ENCODE peak calls at places on chromosomes 4 and X, in four cellular contexts. One of them, this sample, is unnamed.

GRCh38 chrX:45781901-45782553 is 581.4 kb upstream of the DIPK2B start:
- DNase-seq in activated CD4-positive, alpha-beta memory T cell treated with anti-CD3 and anti-CD28 coated beads, Interleukin-2, amount 10 ng/mL, durations not matched to agents 7 days and 5 days: no peak
- DNase-seq in substantia nigra: no peak
- DNase-seq in mammary epithelial cell: peak
- DNase-seq in this sample: peak

GRCh38 chr4:105182211-105182610 is 35.5 kb downstream of the TET2 start:
- DNase-seq in substantia nigra: no peak
- DNase-seq in activated CD4-positive, alpha-beta memory T cell treated with anti-CD3 and anti-CD28 coated beads, Interleukin-2, amount 10 ng/mL, durations not matched to agents 7 days and 5 days: no peak
- DNase-seq in mammary epithelial cell: peak
- DNase-seq in this sample: no peak

GRCh38 chr4:82913305-82913704 is 12.8 kb downstream of the THAP9 start:
- DNase-seq in mammary epithelial cell: no peak
- DNase-seq in activated CD4-positive, alpha-beta memory T cell treated with anti-CD3 and anti-CD28 coated beads, Interleukin-2, amount 10 ng/mL, durations not matched to agents 7 days and 5 days: no peak
- DNase-seq in substantia nigra: no peak
- DNase-seq in this sample: no peak

GRCh38 chr4:121692261-121692660 is 4.5 kb downstream of the ANXA5 start:
- DNase-seq in substantia nigra: no peak
- DNase-seq in activated CD4-positive, alpha-beta memory T cell treated with anti-CD3 and anti-CD28 coated beads, Interleukin-2, amount 10 ng/mL, durations not matched to agents 7 days and 5 days: no peak
- DNase-seq in mammary epithelial cell: no peak
- DNase-seq in this sample: peak

GRCh38 chr4:76674995-76675394 is 222.9 kb downstream of the SOWAHB start:
- DNase-seq in activated CD4-positive, alpha-beta memory T cell treated with anti-CD3 and anti-CD28 coated beads, Interleukin-2, amount 10 ng/mL, durations not matched to agents 7 days and 5 days: no peak
- DNase-seq in substantia nigra: no peak
- DNase-seq in mammary epithelial cell: no peak
- DNase-seq in this sample: no peak

GRCh38 chr4:153523941-153524386 is 57.8 kb downstream of the TMEM131L start:
- DNase-seq in substantia nigra: no peak
- DNase-seq in mammary epithelial cell: peak
- DNase-seq in activated CD4-positive, alpha-beta memory T cell treated with anti-CD3 and anti-CD28 coated beads, Interleukin-2, amount 10 ng/mL, durations not matched to agents 7 days and 5 days: no peak
- DNase-seq in this sample: no peak

GRCh38 chr4:3703677-3704521 is 62.3 kb upstream of the ADRA2C start:
- DNase-seq in substantia nigra: no peak
- DNase-seq in mammary epithelial cell: no peak
- DNase-seq in activated CD4-positive, alpha-beta memory T cell treated with anti-CD3 and anti-CD28 coated beads, Interleukin-2, amount 10 ng/mL, durations not matched to agents 7 days and 5 days: no peak
- DNase-seq in this sample: no peak

GRCh38 chrX:10007604-10008003 is 40.4 kb downstream of the CLDN34 start:
- DNase-seq in substantia nigra: no peak
- DNase-seq in mammary epithelial cell: no peak
- DNase-seq in activated CD4-positive, alpha-beta memory T cell treated with anti-CD3 and anti-CD28 coated beads, Interleukin-2, amount 10 ng/mL, durations not matched to agents 7 days and 5 days: no peak
- DNase-seq in this sample: no peak

GRCh38 chrX:136147966-136148365 is 633 bp downstream of the FHL1 start:
- DNase-seq in mammary epithelial cell: no peak
- DNase-seq in substantia nigra: no peak
- DNase-seq in activated CD4-positive, alpha-beta memory T cell treated with anti-CD3 and anti-CD28 coated beads, Interleukin-2, amount 10 ng/mL, durations not matched to agents 7 days and 5 days: no peak
- DNase-seq in this sample: no peak

GRCh38 chr4:89579776-89580175 is 257.2 kb downstream of the SNCA start:
- DNase-seq in substantia nigra: no peak
- DNase-seq in mammary epithelial cell: no peak
- DNase-seq in activated CD4-positive, alpha-beta memory T cell treated with anti-CD3 and anti-CD28 coated beads, Interleukin-2, amount 10 ng/mL, durations not matched to agents 7 days and 5 days: no peak
- DNase-seq in this sample: no peak

GRCh38 chrX:336227-336626 is 17.6 kb upstream of the GTPBP6 start:
- DNase-seq in activated CD4-positive, alpha-beta memory T cell treated with anti-CD3 and anti-CD28 coated beads, Interleukin-2, amount 10 ng/mL, durations not matched to agents 7 days and 5 days: no peak
- DNase-seq in substantia nigra: no peak
- DNase-seq in mammary epithelial cell: no peak
- DNase-seq in this sample: no peak

GRCh38 chr4:33297091-33297490 is 2576.9 kb downstream of the PCDH7 start:
- DNase-seq in substantia nigra: no peak
- DNase-seq in mammary epithelial cell: no peak
- DNase-seq in activated CD4-positive, alpha-beta memory T cell treated with anti-CD3 and anti-CD28 coated beads, Interleukin-2, amount 10 ng/mL, durations not matched to agents 7 days and 5 days: no peak
- DNase-seq in this sample: no peak

GRCh38 chr4:41142356-41142755 is 72.0 kb downstream of the APBB2 start:
- DNase-seq in activated CD4-positive, alpha-beta memory T cell treated with anti-CD3 and anti-CD28 coated beads, Interleukin-2, amount 10 ng/mL, durations not matched to agents 7 days and 5 days: no peak
- DNase-seq in mammary epithelial cell: no peak
- DNase-seq in substantia nigra: no peak
- DNase-seq in this sample: no peak

GRCh38 chr4:64756016-64756415 is 346.8 kb upstream of the TECRL start:
- DNase-seq in mammary epithelial cell: peak
- DNase-seq in activated CD4-positive, alpha-beta memory T cell treated with anti-CD3 and anti-CD28 coated beads, Interleukin-2, amount 10 ng/mL, durations not matched to agents 7 days and 5 days: no peak
- DNase-seq in substantia nigra: no peak
- DNase-seq in this sample: peak

GRCh38 chr4:173258866-173259265 is 75.3 kb downstream of the HMGB2 start:
- DNase-seq in substantia nigra: no peak
- DNase-seq in activated CD4-positive, alpha-beta memory T cell treated with anti-CD3 and anti-CD28 coated beads, Interleukin-2, amount 10 ng/mL, durations not matched to agents 7 days and 5 days: no peak
- DNase-seq in mammary epithelial cell: no peak
- DNase-seq in this sample: no peak

GRCh38 chrX:109199726-109200125 is 282.2 kb downstream of the GUCY2F start:
- DNase-seq in substantia nigra: no peak
- DNase-seq in mammary epithelial cell: peak
- DNase-seq in activated CD4-positive, alpha-beta memory T cell treated with anti-CD3 and anti-CD28 coated beads, Interleukin-2, amount 10 ng/mL, durations not matched to agents 7 days and 5 days: no peak
- DNase-seq in this sample: peak

GRCh38 chr4:94307231-94307840 is 35.3 kb downstream of the HPGDS start:
- DNase-seq in substantia nigra: no peak
- DNase-seq in activated CD4-positive, alpha-beta memory T cell treated with anti-CD3 and anti-CD28 coated beads, Interleukin-2, amount 10 ng/mL, durations not matched to agents 7 days and 5 days: no peak
- DNase-seq in mammary epithelial cell: no peak
- DNase-seq in this sample: peak

GRCh38 chr4:176210579-176211296 is 15.4 kb upstream of the SPATA4 start:
- DNase-seq in activated CD4-positive, alpha-beta memory T cell treated with anti-CD3 and anti-CD28 coated beads, Interleukin-2, amount 10 ng/mL, durations not matched to agents 7 days and 5 days: no peak
- DNase-seq in substantia nigra: no peak
- DNase-seq in mammary epithelial cell: no peak
- DNase-seq in this sample: no peak

GRCh38 chrX:35380808-35381700 is 417.1 kb upstream of the MAGEB16 start:
- DNase-seq in mammary epithelial cell: peak
- DNase-seq in substantia nigra: no peak
- DNase-seq in activated CD4-positive, alpha-beta memory T cell treated with anti-CD3 and anti-CD28 coated beads, Interleukin-2, amount 10 ng/mL, durations not matched to agents 7 days and 5 days: no peak
- DNase-seq in this sample: peak

GRCh38 chrX:6813836-6814370 is 279.0 kb upstream of the VCX3A start:
- DNase-seq in substantia nigra: no peak
- DNase-seq in activated CD4-positive, alpha-beta memory T cell treated with anti-CD3 and anti-CD28 coated beads, Interleukin-2, amount 10 ng/mL, durations not matched to agents 7 days and 5 days: no peak
- DNase-seq in mammary epithelial cell: no peak
- DNase-seq in this sample: no peak

GRCh38 chrX:51894697-51895336 is 1.4 kb downstream of the MAGED1 start:
- DNase-seq in mammary epithelial cell: no peak
- DNase-seq in substantia nigra: no peak
- DNase-seq in activated CD4-positive, alpha-beta memory T cell treated with anti-CD3 and anti-CD28 coated beads, Interleukin-2, amount 10 ng/mL, durations not matched to agents 7 days and 5 days: no peak
- DNase-seq in this sample: peak

GRCh38 chr4:148653681-148654080 is 211.5 kb upstream of the NR3C2 start:
- DNase-seq in activated CD4-positive, alpha-beta memory T cell treated with anti-CD3 and anti-CD28 coated beads, Interleukin-2, amount 10 ng/mL, durations not matched to agents 7 days and 5 days: no peak
- DNase-seq in mammary epithelial cell: no peak
- DNase-seq in substantia nigra: no peak
- DNase-seq in this sample: peak

GRCh38 chr4:109432203-109432602 is 1.4 kb upstream of the SEC24B start:
- DNase-seq in substantia nigra: no peak
- DNase-seq in activated CD4-positive, alpha-beta memory T cell treated with anti-CD3 and anti-CD28 coated beads, Interleukin-2, amount 10 ng/mL, durations not matched to agents 7 days and 5 days: no peak
- DNase-seq in mammary epithelial cell: no peak
- DNase-seq in this sample: no peak

GRCh38 chr4:125313497-125313896 is 1.3 kb upstream of the FAT4 start:
- DNase-seq in activated CD4-positive, alpha-beta memory T cell treated with anti-CD3 and anti-CD28 coated beads, Interleukin-2, amount 10 ng/mL, durations not matched to agents 7 days and 5 days: peak
- DNase-seq in substantia nigra: no peak
- DNase-seq in mammary epithelial cell: peak
- DNase-seq in this sample: peak

GRCh38 chr4:11428701-11429571 is at the start of gene HS3ST1:
- DNase-seq in substantia nigra: peak
- DNase-seq in mammary epithelial cell: peak
- DNase-seq in activated CD4-positive, alpha-beta memory T cell treated with anti-CD3 and anti-CD28 coated beads, Interleukin-2, amount 10 ng/mL, durations not matched to agents 7 days and 5 days: peak
- DNase-seq in this sample: peak

GRCh38 chr4:94757192-94758140 is at the start of gene BMPR1B:
- DNase-seq in substantia nigra: no peak
- DNase-seq in activated CD4-positive, alpha-beta memory T cell treated with anti-CD3 and anti-CD28 coated beads, Interleukin-2, amount 10 ng/mL, durations not matched to agents 7 days and 5 days: no peak
- DNase-seq in mammary epithelial cell: peak
- DNase-seq in this sample: peak

GRCh38 chr4:67785528-67785927 is 31.3 kb upstream of the GNRHR start:
- DNase-seq in substantia nigra: no peak
- DNase-seq in mammary epithelial cell: peak
- DNase-seq in activated CD4-positive, alpha-beta memory T cell treated with anti-CD3 and anti-CD28 coated beads, Interleukin-2, amount 10 ng/mL, durations not matched to agents 7 days and 5 days: no peak
- DNase-seq in this sample: no peak

GRCh38 chrX:109707322-109707721 is 25.7 kb downstream of the ACSL4 start:
- DNase-seq in mammary epithelial cell: no peak
- DNase-seq in substantia nigra: no peak
- DNase-seq in activated CD4-positive, alpha-beta memory T cell treated with anti-CD3 and anti-CD28 coated beads, Interleukin-2, amount 10 ng/mL, durations not matched to agents 7 days and 5 days: no peak
- DNase-seq in this sample: no peak

GRCh38 chr4:117479673-117480072 is 394.3 kb upstream of the TRAM1L1 start:
- DNase-seq in activated CD4-positive, alpha-beta memory T cell treated with anti-CD3 and anti-CD28 coated beads, Interleukin-2, amount 10 ng/mL, durations not matched to agents 7 days and 5 days: no peak
- DNase-seq in mammary epithelial cell: peak
- DNase-seq in substantia nigra: no peak
- DNase-seq in this sample: no peak

GRCh38 chr4:71300362-71300761 is 38.5 kb upstream of the SLC4A4 start:
- DNase-seq in mammary epithelial cell: no peak
- DNase-seq in activated CD4-positive, alpha-beta memory T cell treated with anti-CD3 and anti-CD28 coated beads, Interleukin-2, amount 10 ng/mL, durations not matched to agents 7 days and 5 days: no peak
- DNase-seq in substantia nigra: no peak
- DNase-seq in this sample: no peak

GRCh38 chr4:3303840-3304715 is 11.3 kb downstream of the RGS12 start:
- DNase-seq in activated CD4-positive, alpha-beta memory T cell treated with anti-CD3 and anti-CD28 coated beads, Interleukin-2, amount 10 ng/mL, durations not matched to agents 7 days and 5 days: no peak
- DNase-seq in mammary epithelial cell: no peak
- DNase-seq in substantia nigra: no peak
- DNase-seq in this sample: no peak